ENCODE peak calls at places on chromosomes 16 and 17, in six cellular contexts. W is CD8-positive, alpha-beta T cell; N is fibroblast of lung; A is choroid plexus epithelial cell; M is tibial artery; D is left lung. K is an unnamed sample.

GRCh38 chr16:65660390-65660789 is 538.5 kb upstream of the CDH11 start:
- DNase-seq in W (no peak), N (peak; percentile 55), A (no peak), M (no peak), D (no peak), K (no peak)

GRCh38 chr16:49528564-49529150 is 155.1 kb downstream of the C16orf78 start:
- DNase-seq in W (no peak), N (no peak), A (no peak), M (no peak), D (no peak), K (no peak)

GRCh38 chr16:4419402-4419801 is 3.0 kb upstream of the CORO7 start:
- DNase-seq in W (no peak), N (no peak), A (no peak), M (no peak), D (no peak), K (no peak)

GRCh38 chr17:8469964-8470363 is 34.3 kb downstream of the NDEL1 start:
- DNase-seq in W (no peak), N (no peak), A (no peak), M (no peak), D (no peak), K (no peak)

GRCh38 chr17:321386-321941 is 31.1 kb downstream of the RPH3AL start:
- DNase-seq in W (no peak), N (no peak), A (no peak), M (no peak), D (peak; percentile 56), K (no peak)

GRCh38 chr16:52592216-52592592 is 45.3 kb upstream of the TOX3 start:
- DNase-seq in W (no peak), N (no peak), A (no peak), M (no peak), D (no peak), K (no peak)

GRCh38 chr17:35726609-35727460 is 4.6 kb upstream of the RASL10B start:
- DNase-seq in W (no peak), N (peak; percentile 76), A (peak; percentile 97), M (peak; percentile 68), D (no peak), K (peak; percentile 38)

GRCh38 chr16:88927010-88927409 is 50.0 kb downstream of the CBFA2T3 start:
- DNase-seq in W (no peak), N (no peak), A (no peak), M (no peak), D (no peak), K (no peak)

GRCh38 chr17:33192961-33193911 is 99.9 kb downstream of the ASIC2 start:
- DNase-seq in W (no peak), N (peak; percentile 89), A (no peak), M (no peak), D (no peak), K (no peak)

GRCh38 chr17:21419299-21420239 is 43.4 kb downstream of the KCNJ12 start:
- DNase-seq in W (peak; percentile 69), N (no peak), A (no peak), M (no peak), D (no peak), K (no peak)

GRCh38 chr17:76421054-76421427 is 31.9 kb downstream of the UBE2O start:
- DNase-seq in W (no peak), N (peak; percentile 22), A (peak; percentile 28), M (no peak), D (no peak), K (no peak)

GRCh38 chr16:85734311-85735017 is 16.4 kb downstream of the C16orf74 start:
- DNase-seq in W (no peak), N (no peak), A (no peak), M (no peak), D (no peak), K (no peak)

GRCh38 chr16:55367796-55368195 is 43.8 kb downstream of the IRX6 start:
- DNase-seq in W (no peak), N (peak; percentile 68), A (peak; percentile 17), M (no peak), D (no peak), K (no peak)

GRCh38 chr17:18987230-18987610 is 17.3 kb downstream of the FAM83G start:
- DNase-seq in W (no peak), N (no peak), A (no peak), M (no peak), D (peak; percentile 41), K (no peak)

GRCh38 chr16:53159781-53160436 is 105.1 kb downstream of the CHD9 start:
- DNase-seq in W (peak; percentile 23), N (peak; percentile 48), A (peak; percentile 80), M (no peak), D (no peak), K (peak; percentile 32)

GRCh38 chr16:67108931-67109406 is 772 bp upstream of the PHAF1 start:
- DNase-seq in W (no peak), N (no peak), A (no peak), M (no peak), D (no peak), K (no peak)

GRCh38 chr16:67734731-67735201 is 15.7 kb upstream of the GFOD2 start:
- DNase-seq in W (no peak), N (no peak), A (no peak), M (no peak), D (peak; percentile 53), K (no peak)

GRCh38 chr17:42541041-42541833 is 5.2 kb downstream of the NAGLU start:
- DNase-seq in W (peak; percentile 41), N (no peak), A (no peak), M (no peak), D (no peak), K (no peak)

GRCh38 chr16:53913082-53913870 is 209.3 kb downstream of the FTO start:
- DNase-seq in W (no peak), N (peak; percentile 88), A (peak; percentile 93), M (peak; percentile 55), D (no peak), K (peak; percentile 16)

GRCh38 chr16:84396537-84397008 is 28.2 kb downstream of the ATP2C2 start:
- DNase-seq in W (no peak), N (peak; percentile 15), A (peak; percentile 13), M (no peak), D (peak; percentile 82), K (no peak)

GRCh38 chr16:85136213-85136704 is 24.0 kb upstream of the CIBAR2 start:
- DNase-seq in W (no peak), N (no peak), A (peak; percentile 49), M (peak; percentile 79), D (no peak), K (no peak)

GRCh38 chr16:48447940-48448536 is 62.8 kb upstream of the SIAH1 start:
- DNase-seq in W (no peak), N (no peak), A (no peak), M (no peak), D (no peak), K (no peak)

GRCh38 chr17:63702223-63702577 is 2.3 kb upstream of the LIMD2 start:
- DNase-seq in W (peak; percentile 69), N (no peak), A (no peak), M (no peak), D (peak; percentile 83), K (no peak)

GRCh38 chr17:40014375-40014980 is 762 bp upstream of the CSF3 start:
- DNase-seq in W (no peak), N (no peak), A (peak; percentile 13), M (no peak), D (peak; percentile 11), K (no peak)

GRCh38 chr17:58541249-58541648 is 26.8 kb upstream of the MTMR4 start:
- DNase-seq in W (no peak), N (no peak), A (peak; percentile 48), M (no peak), D (no peak), K (no peak)
- TF ChIP-seq CTCF in W (no peak), N (peak; percentile 33), A (peak; percentile 64), M (no peak), D (no peak), K (peak; percentile 36)

GRCh38 chr17:79202476-79202875 is 127.9 kb downstream of the ENGASE start:
- DNase-seq in W (no peak), N (no peak), A (no peak), M (no peak), D (no peak), K (no peak)

GRCh38 chr17:79203657-79204056 is 129.0 kb downstream of the ENGASE start:
- DNase-seq in W (no peak), N (no peak), A (no peak), M (no peak), D (no peak), K (no peak)

GRCh38 chr17:79204261-79204660 is 129.6 kb downstream of the ENGASE start:
- DNase-seq in W (no peak), N (no peak), A (no peak), M (no peak), D (no peak), K (no peak)

GRCh38 chr17:79201536-79202227 is 127.1 kb downstream of the ENGASE start:
- DNase-seq in W (no peak), N (no peak), A (peak; percentile 7), M (no peak), D (no peak), K (no peak)

GRCh38 chr17:79203016-79203415 is 128.4 kb downstream of the ENGASE start:
- DNase-seq in W (no peak), N (no peak), A (no peak), M (no peak), D (no peak), K (no peak)
- TF ChIP-seq CTCF in W (no peak), N (no peak), A (no peak), M (no peak), D (no peak), K (no peak)

GRCh38 chr16:715448-716249 is 731 bp downstream of the METRN start:
- DNase-seq in W (no peak), N (peak; percentile 31), A (peak; percentile 39), M (no peak), D (no peak), K (no peak)
- TF ChIP-seq CTCF in W (no peak), N (no peak), A (no peak), M (no peak), D (no peak), K (no peak)

GRCh38 chr16:12054396-12054795 is 77.9 kb downstream of the SNX29 start:
- DNase-seq in W (no peak), N (no peak), A (no peak), M (no peak), D (no peak), K (no peak)

GRCh38 chr16:12059216-12059769 is 82.8 kb downstream of the SNX29 start:
- DNase-seq in W (no peak), N (no peak), A (no peak), M (no peak), D (no peak), K (no peak)

GRCh38 chr16:12057276-12057675 is 80.7 kb downstream of the SNX29 start:
- DNase-seq in W (no peak), N (peak; percentile 22), A (peak; percentile 70), M (no peak), D (no peak), K (no peak)

GRCh38 chr16:12050361-12050760 is 73.8 kb downstream of the SNX29 start:
- DNase-seq in W (no peak), N (no peak), A (no peak), M (no peak), D (no peak), K (no peak)

GRCh38 chr16:12054868-12055267 is 78.3 kb downstream of the SNX29 start:
- DNase-seq in W (no peak), N (no peak), A (no peak), M (no peak), D (no peak), K (no peak)
- TF ChIP-seq CTCF in W (no peak), N (no peak), A (no peak), M (no peak), D (no peak), K (no peak)

K was measured in HFF-Myc.